ENCODE peak calls at places on chromosomes 6 and 20, in nine cellular contexts. O, N, K, Q, S, Y, Z, R and H are unnamed samples.

GRCh38 chr6:52976591-52977035 is 18.5 kb downstream of the GSTA4 start:
- DNase-seq in O (peak; percentile 60), N (no peak), K (no peak), Q (peak; percentile 83), S (no peak), Y (no peak), Z (no peak), R (no peak), H (peak; percentile 28)

GRCh38 chr6:23417133-23417532 is 708.9 kb upstream of the NRSN1 start:
- DNase-seq in O (no peak), N (no peak), K (no peak), Q (no peak), S (no peak), Y (no peak), Z (no peak), R (no peak), H (no peak)

GRCh38 chr6:13485923-13486557 is 1.4 kb downstream of the GFOD1 start:
- DNase-seq in O (peak; percentile 33), N (peak; percentile 74), K (no peak), Q (no peak), S (no peak), Y (no peak), Z (peak; percentile 83), R (peak; percentile 43), H (peak; percentile 33)

GRCh38 chr6:27864906-27865883 is 47.0 kb downstream of the OR2B2 start:
- DNase-seq in O (peak; percentile 60), N (peak; percentile 74), K (peak; percentile 99), Q (peak; percentile 61), S (no peak), Y (no peak), Z (peak; percentile 84), R (peak; percentile 73), H (peak; percentile 67)

GRCh38 chr6:10338151-10338550 is 76.7 kb downstream of the TFAP2A start:
- DNase-seq in O (no peak), N (no peak), K (no peak), Q (no peak), S (no peak), Y (no peak), Z (no peak), R (no peak), H (no peak)

GRCh38 chr20:51379601-51380341 is 162.7 kb downstream of the NFATC2 start:
- DNase-seq in O (no peak), N (peak; percentile 58), K (no peak), Q (no peak), S (no peak), Y (no peak), Z (peak; percentile 87), R (no peak), H (no peak)

GRCh38 chr20:23047738-23048214 is 1.7 kb downstream of the THBD start:
- DNase-seq in O (peak; percentile 51), N (no peak), K (no peak), Q (peak; percentile 46), S (no peak), Y (no peak), Z (no peak), R (no peak), H (no peak)

GRCh38 chr6:135901776-135902524 is 50.4 kb downstream of the PDE7B start:
- DNase-seq in O (no peak), N (peak; percentile 69), K (no peak), Q (no peak), S (no peak), Y (no peak), Z (no peak), R (no peak), H (no peak)

GRCh38 chr6:161355731-161356130 is 81.9 kb upstream of the AGPAT4 start:
- DNase-seq in O (no peak), N (no peak), K (no peak), Q (no peak), S (no peak), Y (no peak), Z (no peak), R (no peak), H (no peak)

GRCh38 chr6:45049188-45049843 is 278.8 kb upstream of the RUNX2 start:
- DNase-seq in O (no peak), N (no peak), K (no peak), Q (no peak), S (no peak), Y (no peak), Z (peak; percentile 24), R (peak; percentile 61), H (no peak)

GRCh38 chr6:135537782-135538301 is 40.3 kb upstream of the AHI1 start:
- DNase-seq in O (no peak), N (no peak), K (no peak), Q (no peak), S (no peak), Y (no peak), Z (no peak), R (no peak), H (no peak)

GRCh38 chr20:59787186-59787890 is 146.1 kb downstream of the SYCP2 start:
- DNase-seq in O (no peak), N (no peak), K (no peak), Q (peak; percentile 9), S (peak; percentile 61), Y (no peak), Z (no peak), R (no peak), H (no peak)

GRCh38 chr20:45890077-45890996 is 671 bp downstream of the NEURL2 start:
- DNase-seq in O (peak; percentile 90), N (peak; percentile 94), K (no peak), Q (peak; percentile 83), S (peak; percentile 90), Y (peak; percentile 43), Z (no peak), R (peak; percentile 92), H (peak; percentile 85)

GRCh38 chr6:33211666-33212422 is 3.5 kb downstream of the RING1 start:
- DNase-seq in O (no peak), N (no peak), K (no peak), Q (no peak), S (no peak), Y (no peak), Z (peak; percentile 54), R (no peak), H (no peak)

GRCh38 chr20:33013701-33014326 is 6.3 kb downstream of the BPIFB2 start:
- DNase-seq in O (no peak), N (no peak), K (no peak), Q (no peak), S (no peak), Y (no peak), Z (no peak), R (no peak), H (no peak)

GRCh38 chr20:30816182-30816645 is 441.2 kb upstream of the DEFB115 start:
- DNase-seq in O (peak; percentile 33), N (no peak), K (no peak), Q (no peak), S (peak; percentile 86), Y (no peak), Z (peak; percentile 74), R (no peak), H (no peak)

GRCh38 chr6:44059359-44060342 is 67.6 kb downstream of the MRPL14 start:
- DNase-seq in O (no peak), N (no peak), K (no peak), Q (peak; percentile 54), S (no peak), Y (no peak), Z (peak; percentile 69), R (no peak), H (no peak)

GRCh38 chr6:108544586-108544985 is 16.1 kb upstream of the FOXO3 start:
- DNase-seq in O (no peak), N (no peak), K (no peak), Q (no peak), S (no peak), Y (no peak), Z (no peak), R (no peak), H (no peak)
- TF ChIP-seq EP300 in O (no peak), N (no peak), K (no peak), Q (no peak), S (no peak), Y (no peak), Z (no peak), R (no peak), H (no peak)

GRCh38 chr6:38158762-38159350 is 339.3 kb downstream of the ZFAND3 start:
- DNase-seq in O (no peak), N (no peak), K (no peak), Q (no peak), S (peak; percentile 57), Y (no peak), Z (no peak), R (no peak), H (no peak)
- TF ChIP-seq POLR2AphosphoS5 in O (no peak), N (no peak), K (no peak), Q (no peak), S (no peak), Y (no peak), Z (no peak), R (no peak), H (no peak)

GRCh38 chr6:30855429-30856069 is 28.8 kb upstream of the DDR1 start:
- DNase-seq in O (no peak), N (no peak), K (no peak), Q (no peak), S (no peak), Y (no peak), Z (no peak), R (peak; percentile 71), H (peak; percentile 26)
- TF ChIP-seq POLR2A in O (no peak), N (no peak), K (no peak), Q (no peak), S (no peak), Y (no peak), Z (no peak), R (no peak), H (no peak)

GRCh38 chr6:82062219-82062618 is 185.3 kb downstream of the IBTK start:
- DNase-seq in O (no peak), N (no peak), K (no peak), Q (no peak), S (no peak), Y (no peak), Z (no peak), R (no peak), H (no peak)

GRCh38 chr6:82056567-82056966 is 191.0 kb downstream of the IBTK start:
- DNase-seq in O (no peak), N (no peak), K (no peak), Q (no peak), S (no peak), Y (no peak), Z (no peak), R (no peak), H (no peak)

DNA sequence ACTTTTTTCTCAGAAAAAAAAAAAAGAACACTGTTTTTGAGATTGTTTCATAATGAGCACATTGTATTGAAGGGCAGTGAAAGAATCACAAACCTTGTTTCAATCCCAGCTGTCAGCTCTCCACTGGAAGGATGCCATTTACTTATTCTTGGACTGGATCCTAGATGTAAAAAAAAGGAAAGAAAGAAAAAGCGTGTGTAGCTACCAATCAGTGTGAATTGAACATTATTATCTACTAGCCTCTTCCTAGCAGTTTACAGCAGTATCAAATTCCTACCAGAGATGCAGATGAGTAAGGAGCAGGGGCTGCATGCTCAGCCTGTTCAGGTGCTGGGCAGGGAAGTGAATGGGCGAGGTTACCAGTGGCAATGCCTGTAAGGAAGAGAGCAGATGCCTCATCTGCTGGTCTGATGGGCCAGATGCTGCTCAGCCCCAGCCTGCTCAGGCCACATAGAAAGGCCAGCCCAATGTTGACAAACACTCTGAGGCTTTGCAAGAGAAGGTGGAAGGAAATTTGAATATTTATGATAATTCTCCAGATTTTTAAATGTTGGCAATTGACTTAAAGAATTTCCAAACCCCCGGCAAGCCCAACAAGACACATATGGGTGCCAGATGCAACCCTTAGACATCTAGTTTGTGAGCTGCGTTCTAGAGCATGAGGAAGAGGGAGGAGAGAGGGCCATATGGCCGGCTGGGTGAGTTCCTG is 189.5 kb downstream of the IBTK start:
- DNase-seq in O (no peak), N (no peak), K (no peak), Q (no peak), S (no peak), Y (no peak), Z (no peak), R (no peak), H (no peak)
- TF ChIP-seq EP300 in O (no peak), N (no peak), K (no peak), Q (no peak), S (no peak), Y (no peak), Z (no peak), R (no peak), H (no peak)